ENCODE peak calls at places on chromosomes 13 and 19, in ten cellular contexts. One of them, this sample, is unnamed.

GRCh38 chr19:49971991-49972401 is 11.0 kb upstream of the SIGLEC11 start:
- DNase-seq in ELF-1: no peak
- DNase-seq in hypothalamus: no peak
- DNase-seq in nephron progenitor cell: no peak
- DNase-seq in AG04450: no peak
- DNase-seq in RWPE1: no peak
- DNase-seq in psoas muscle: no peak
- DNase-seq in right cardiac atrium: peak
- DNase-seq in NCI-H1092: no peak
- DNase-seq in midbrain: no peak
- DNase-seq in this sample: no peak

GRCh38 chr13:18233783-18234299 is 947.8 kb downstream of the TUBA3C start:
- DNase-seq in RWPE1: no peak
- DNase-seq in NCI-H1092: no peak
- DNase-seq in midbrain: no peak
- DNase-seq in nephron progenitor cell: no peak
- DNase-seq in ELF-1: no peak
- DNase-seq in hypothalamus: no peak
- DNase-seq in right cardiac atrium: no peak
- DNase-seq in AG04450: no peak
- DNase-seq in psoas muscle: no peak
- DNase-seq in this sample: no peak

GRCh38 chr13:71880753-71881541 is 13.9 kb upstream of the DACH1 start:
- DNase-seq in hypothalamus: no peak
- DNase-seq in right cardiac atrium: no peak
- DNase-seq in NCI-H1092: no peak
- DNase-seq in midbrain: no peak
- DNase-seq in AG04450: no peak
- DNase-seq in psoas muscle: no peak
- DNase-seq in RWPE1: no peak
- DNase-seq in ELF-1: no peak
- DNase-seq in nephron progenitor cell: no peak
- DNase-seq in this sample: no peak

GRCh38 chr19:53983457-53984289 is 7.8 kb upstream of the CACNG6 start:
- DNase-seq in RWPE1: no peak
- DNase-seq in nephron progenitor cell: no peak
- DNase-seq in midbrain: no peak
- DNase-seq in right cardiac atrium: no peak
- DNase-seq in psoas muscle: no peak
- DNase-seq in AG04450: no peak
- DNase-seq in hypothalamus: no peak
- DNase-seq in NCI-H1092: no peak
- DNase-seq in ELF-1: no peak
- DNase-seq in this sample: no peak

GRCh38 chr13:24353736-24354135 is 44.4 kb downstream of the C1QTNF9 start:
- DNase-seq in AG04450: no peak
- DNase-seq in right cardiac atrium: no peak
- DNase-seq in nephron progenitor cell: no peak
- DNase-seq in midbrain: no peak
- DNase-seq in hypothalamus: no peak
- DNase-seq in NCI-H1092: no peak
- DNase-seq in psoas muscle: no peak
- DNase-seq in ELF-1: no peak
- DNase-seq in RWPE1: no peak
- DNase-seq in this sample: no peak

GRCh38 chr19:49882643-49883042 is 5.1 kb downstream of the TBC1D17 start:
- DNase-seq in RWPE1: no peak
- DNase-seq in nephron progenitor cell: no peak
- DNase-seq in right cardiac atrium: peak
- DNase-seq in AG04450: no peak
- DNase-seq in NCI-H1092: no peak
- DNase-seq in midbrain: no peak
- DNase-seq in ELF-1: no peak
- DNase-seq in psoas muscle: no peak
- DNase-seq in hypothalamus: no peak
- DNase-seq in this sample: no peak

GRCh38 chr13:98110749-98111148 is 32.1 kb upstream of the FARP1 start:
- DNase-seq in right cardiac atrium: no peak
- DNase-seq in midbrain: no peak
- DNase-seq in AG04450: no peak
- DNase-seq in NCI-H1092: no peak
- DNase-seq in nephron progenitor cell: no peak
- DNase-seq in ELF-1: no peak
- DNase-seq in psoas muscle: no peak
- DNase-seq in hypothalamus: no peak
- DNase-seq in RWPE1: no peak
- DNase-seq in this sample: no peak

GRCh38 chr19:45090034-45090433 is 2.9 kb upstream of the PPP1R37 start:
- DNase-seq in midbrain: no peak
- DNase-seq in RWPE1: no peak
- DNase-seq in ELF-1: peak
- DNase-seq in hypothalamus: no peak
- DNase-seq in AG04450: no peak
- DNase-seq in right cardiac atrium: no peak
- DNase-seq in NCI-H1092: no peak
- DNase-seq in nephron progenitor cell: no peak
- DNase-seq in psoas muscle: no peak
- DNase-seq in this sample: no peak

GRCh38 chr13:107370036-107370785 is 802.3 kb upstream of the ARGLU1 start:
- DNase-seq in midbrain: no peak
- DNase-seq in right cardiac atrium: no peak
- DNase-seq in ELF-1: no peak
- DNase-seq in AG04450: peak
- DNase-seq in NCI-H1092: no peak
- DNase-seq in hypothalamus: no peak
- DNase-seq in RWPE1: peak
- DNase-seq in nephron progenitor cell: no peak
- DNase-seq in psoas muscle: no peak
- DNase-seq in this sample: no peak

GRCh38 chr19:51097166-51097736 is 11.0 kb downstream of the CTU1 start:
- DNase-seq in NCI-H1092: no peak
- DNase-seq in psoas muscle: peak
- DNase-seq in hypothalamus: peak
- DNase-seq in nephron progenitor cell: peak
- DNase-seq in right cardiac atrium: peak
- DNase-seq in midbrain: peak
- DNase-seq in RWPE1: peak
- DNase-seq in AG04450: no peak
- DNase-seq in ELF-1: peak
- DNase-seq in this sample: peak

GRCh38 chr13:30116379-30116778 is 191.0 kb downstream of the KATNAL1 start:
- DNase-seq in midbrain: no peak
- DNase-seq in hypothalamus: no peak
- DNase-seq in right cardiac atrium: no peak
- DNase-seq in ELF-1: no peak
- DNase-seq in RWPE1: no peak
- DNase-seq in psoas muscle: no peak
- DNase-seq in nephron progenitor cell: no peak
- DNase-seq in AG04450: no peak
- DNase-seq in NCI-H1092: no peak
- DNase-seq in this sample: no peak

This sample was measured in frontal cortex.